ENCODE peak calls at places on chromosomes 2 and 18, in four cellular contexts. One of them, this sample, is unnamed.

GRCh38 chr2:42105330-42106256 is 57.8 kb downstream of the PKDCC start:
- DNase-seq in esophagus squamous epithelium: peak; percentile 20
- DNase-seq in body of pancreas: peak; percentile 54
- DNase-seq in heart left ventricle: peak; percentile 65
- DNase-seq in this sample: no peak

GRCh38 chr2:85650456-85650855 is 17.5 kb downstream of the SFTPB start:
- DNase-seq in esophagus squamous epithelium: no peak
- DNase-seq in body of pancreas: no peak
- DNase-seq in heart left ventricle: no peak
- DNase-seq in this sample: no peak

GRCh38 chr18:3995476-3996102 is 459.5 kb downstream of the DLGAP1 start:
- DNase-seq in heart left ventricle: peak; percentile 40
- DNase-seq in esophagus squamous epithelium: no peak
- DNase-seq in body of pancreas: peak; percentile 69
- DNase-seq in this sample: peak; percentile 27

GRCh38 chr2:235665656-235666239 is 171.9 kb downstream of the AGAP1 start:
- DNase-seq in body of pancreas: no peak
- DNase-seq in heart left ventricle: no peak
- DNase-seq in esophagus squamous epithelium: no peak
- DNase-seq in this sample: peak; percentile 51

GRCh38 chr2:136006658-136007057 is 21.2 kb upstream of the DARS1 start:
- DNase-seq in esophagus squamous epithelium: no peak
- DNase-seq in body of pancreas: no peak
- DNase-seq in heart left ventricle: no peak
- DNase-seq in this sample: no peak

GRCh38 chr2:65057391-65058052 is 1.3 kb downstream of the CEP68 start:
- DNase-seq in esophagus squamous epithelium: no peak
- DNase-seq in body of pancreas: peak; percentile 53
- DNase-seq in heart left ventricle: no peak
- DNase-seq in this sample: no peak

GRCh38 chr18:49656098-49656591 is 94.3 kb downstream of the LIPG start:
- DNase-seq in heart left ventricle: no peak
- DNase-seq in esophagus squamous epithelium: no peak
- DNase-seq in body of pancreas: no peak
- DNase-seq in this sample: no peak

GRCh38 chr2:29892576-29892975 is 28.8 kb downstream of the ALK start:
- DNase-seq in body of pancreas: no peak
- DNase-seq in esophagus squamous epithelium: no peak
- DNase-seq in heart left ventricle: no peak
- DNase-seq in this sample: no peak

GRCh38 chr2:164967781-164968228 is 12.5 kb upstream of the SLC38A11 start:
- DNase-seq in heart left ventricle: no peak
- DNase-seq in esophagus squamous epithelium: no peak
- DNase-seq in body of pancreas: peak; percentile 20
- DNase-seq in this sample: no peak

GRCh38 chr18:32801236-32801635 is 28.4 kb upstream of the KLHL14 start:
- DNase-seq in esophagus squamous epithelium: no peak
- DNase-seq in body of pancreas: no peak
- DNase-seq in heart left ventricle: no peak
- DNase-seq in this sample: no peak

GRCh38 chr18:10559566-10560456 is 34.0 kb downstream of the NAPG start:
- DNase-seq in body of pancreas: no peak
- DNase-seq in esophagus squamous epithelium: no peak
- DNase-seq in heart left ventricle: peak; percentile 23
- DNase-seq in this sample: no peak

GRCh38 chr2:37340637-37341036 is 3.8 kb upstream of the QPCT start:
- DNase-seq in esophagus squamous epithelium: no peak
- DNase-seq in body of pancreas: no peak
- DNase-seq in heart left ventricle: no peak
- DNase-seq in this sample: no peak

GRCh38 chr2:20130821-20131645 is 79.6 kb upstream of the LAPTM4A start:
- DNase-seq in heart left ventricle: no peak
- DNase-seq in body of pancreas: no peak
- DNase-seq in esophagus squamous epithelium: no peak
- DNase-seq in this sample: no peak

GRCh38 chr2:223101340-223102039 is 49.5 kb downstream of the KCNE4 start:
- DNase-seq in body of pancreas: peak; percentile 73
- DNase-seq in heart left ventricle: no peak
- DNase-seq in esophagus squamous epithelium: no peak
- DNase-seq in this sample: no peak

GRCh38 chr2:212013656-212014055 is 524.9 kb downstream of the ERBB4 start:
- DNase-seq in esophagus squamous epithelium: no peak
- DNase-seq in body of pancreas: no peak
- DNase-seq in heart left ventricle: no peak
- DNase-seq in this sample: no peak

GRCh38 chr2:165305391-165306096 is 66.3 kb downstream of the SCN2A start:
- DNase-seq in heart left ventricle: no peak
- DNase-seq in esophagus squamous epithelium: no peak
- DNase-seq in body of pancreas: no peak
- DNase-seq in this sample: no peak

GRCh38 chr2:175167076-175167791 is 769 bp downstream of the ATF2 start:
- DNase-seq in body of pancreas: peak; percentile 15
- DNase-seq in heart left ventricle: peak; percentile 35
- DNase-seq in esophagus squamous epithelium: peak; percentile 1
- DNase-seq in this sample: peak; percentile 28

GRCh38 chr2:213640742-213641425 is 356.6 kb downstream of the SPAG16 start:
- DNase-seq in body of pancreas: no peak
- DNase-seq in esophagus squamous epithelium: no peak
- DNase-seq in heart left ventricle: no peak
- DNase-seq in this sample: no peak

GRCh38 chr2:111624401-111625156 is 259.4 kb downstream of the ANAPC1 start:
- DNase-seq in body of pancreas: no peak
- DNase-seq in esophagus squamous epithelium: no peak
- DNase-seq in heart left ventricle: no peak
- DNase-seq in this sample: no peak

GRCh38 chr2:231294578-231295362 is 96.3 kb downstream of the ARMC9 start:
- DNase-seq in body of pancreas: no peak
- DNase-seq in esophagus squamous epithelium: no peak
- DNase-seq in heart left ventricle: no peak
- DNase-seq in this sample: no peak

GRCh38 chr2:37659723-37660122 is 11.7 kb downstream of the CDC42EP3 start:
- DNase-seq in heart left ventricle: no peak
- DNase-seq in esophagus squamous epithelium: no peak
- DNase-seq in body of pancreas: no peak
- DNase-seq in this sample: no peak

GRCh38 chr2:201891676-201892075 is 85.3 kb downstream of the CDK15 start:
- DNase-seq in heart left ventricle: no peak
- DNase-seq in body of pancreas: no peak
- DNase-seq in esophagus squamous epithelium: no peak
- DNase-seq in this sample: no peak

GRCh38 chr2:104375206-104375605 is 478.7 kb upstream of the POU3F3 start:
- DNase-seq in heart left ventricle: no peak
- DNase-seq in body of pancreas: no peak
- DNase-seq in esophagus squamous epithelium: no peak
- DNase-seq in this sample: no peak

GRCh38 chr2:26033270-26033768 is 565 bp upstream of the RAB10 start:
- DNase-seq in body of pancreas: peak; percentile 82
- DNase-seq in esophagus squamous epithelium: peak; percentile 72
- DNase-seq in heart left ventricle: peak; percentile 43
- DNase-seq in this sample: no peak

GRCh38 chr2:26034597-26035067 is 748 bp downstream of the RAB10 start:
- DNase-seq in esophagus squamous epithelium: no peak
- DNase-seq in heart left ventricle: no peak
- DNase-seq in body of pancreas: no peak
- DNase-seq in this sample: no peak

GRCh38 chr2:26039603-26040367 is 5.9 kb downstream of the RAB10 start:
- DNase-seq in heart left ventricle: no peak
- DNase-seq in esophagus squamous epithelium: no peak
- DNase-seq in body of pancreas: no peak
- DNase-seq in this sample: no peak

GRCh38 chr2:26035110-26035728 is 1.3 kb downstream of the RAB10 start:
- DNase-seq in esophagus squamous epithelium: no peak
- DNase-seq in body of pancreas: no peak
- DNase-seq in heart left ventricle: no peak
- DNase-seq in this sample: no peak

DNA sequence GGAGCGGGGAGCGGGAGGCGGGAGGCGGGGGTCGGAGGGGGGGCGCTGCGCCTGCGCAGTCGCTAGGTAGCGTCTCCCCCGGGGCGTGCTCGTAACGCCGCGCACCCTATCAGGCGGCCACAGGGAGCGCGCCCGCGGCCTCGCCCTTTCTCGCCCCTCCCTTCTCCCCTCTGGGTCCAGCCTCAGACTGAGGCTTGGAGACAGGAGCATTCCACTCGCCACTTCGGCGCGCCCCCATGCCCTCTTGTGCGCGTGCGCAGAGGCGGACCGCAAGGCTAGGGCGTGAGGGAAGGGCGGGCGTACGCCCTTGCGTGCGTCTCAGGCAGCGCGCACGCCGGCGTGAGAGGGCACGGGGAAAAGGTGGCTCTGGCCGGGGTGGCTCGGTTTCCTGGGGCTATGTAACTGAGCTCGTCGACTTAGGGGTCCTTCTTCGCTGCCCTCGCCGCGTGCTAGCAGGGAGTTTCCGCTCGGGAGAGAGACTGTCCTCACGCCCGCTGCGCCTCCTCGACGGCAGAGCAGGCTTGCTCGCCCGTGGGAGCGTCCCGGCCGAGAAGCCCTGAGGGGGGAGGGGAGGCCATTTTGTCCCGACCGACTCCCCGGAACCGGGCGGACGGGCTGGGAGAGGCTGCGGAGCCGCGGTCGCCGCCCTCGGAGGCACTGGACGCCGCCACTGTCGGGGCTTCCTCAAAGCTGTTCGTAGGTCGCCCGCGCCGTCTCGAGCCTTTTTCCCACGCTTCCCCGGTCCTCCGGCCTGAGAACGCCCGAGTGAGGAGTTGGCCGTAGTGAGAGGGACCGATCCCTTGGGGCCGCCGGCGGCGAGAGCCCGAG is at the start of gene RAB10:
- DNase-seq in body of pancreas: peak; percentile 99
- DNase-seq in heart left ventricle: peak; percentile 99
- DNase-seq in esophagus squamous epithelium: peak; percentile 91
- DNase-seq in this sample: peak; percentile 100
- TF ChIP-seq CTCF in body of pancreas: peak; percentile 17
- TF ChIP-seq CTCF in heart left ventricle: no peak
- TF ChIP-seq CTCF in esophagus squamous epithelium: no peak
- TF ChIP-seq CTCF in this sample: no peak

DNA sequence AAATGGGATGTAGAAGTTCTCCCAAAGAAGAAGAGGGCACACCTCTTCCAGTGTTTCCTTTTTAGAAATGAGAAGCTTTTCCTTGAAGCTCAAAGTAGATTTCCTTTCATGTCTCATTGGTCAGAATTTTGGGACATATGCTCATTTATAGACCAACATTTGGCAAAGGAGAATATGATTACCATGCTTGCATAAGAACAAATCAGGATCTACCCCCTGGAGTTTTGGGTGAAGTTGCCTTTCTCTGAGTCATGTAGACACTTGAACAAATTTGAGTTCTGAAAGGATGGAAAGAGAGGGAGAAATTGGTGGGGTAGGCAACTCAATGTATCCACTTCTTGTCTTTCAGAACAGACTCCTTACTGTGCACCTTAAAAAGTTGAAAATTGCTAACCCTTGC is 409.0 kb downstream of the SLC4A3 start:
- DNase-seq in body of pancreas: no peak
- DNase-seq in heart left ventricle: no peak
- DNase-seq in esophagus squamous epithelium: no peak
- DNase-seq in this sample: no peak
- TF ChIP-seq POLR2A in body of pancreas: no peak
- TF ChIP-seq POLR2A in heart left ventricle: no peak
- TF ChIP-seq POLR2A in esophagus squamous epithelium: no peak
- TF ChIP-seq POLR2A in this sample: no peak

GRCh38 chr2:79729532-79729931 is 216.7 kb downstream of the CTNNA2 start:
- DNase-seq in esophagus squamous epithelium: no peak
- DNase-seq in body of pancreas: no peak
- DNase-seq in heart left ventricle: no peak
- DNase-seq in this sample: no peak
- H3K4me1 ChIP-seq in esophagus squamous epithelium: no peaks in the 10 kb centered on the region
- H3K4me1 ChIP-seq in body of pancreas: no peaks in the 10 kb centered on the region
- H3K4me1 ChIP-seq in heart left ventricle: no peaks in the 10 kb centered on the region
- H3K4me1 ChIP-seq in this sample: no peaks in the 10 kb centered on the region

DNA sequence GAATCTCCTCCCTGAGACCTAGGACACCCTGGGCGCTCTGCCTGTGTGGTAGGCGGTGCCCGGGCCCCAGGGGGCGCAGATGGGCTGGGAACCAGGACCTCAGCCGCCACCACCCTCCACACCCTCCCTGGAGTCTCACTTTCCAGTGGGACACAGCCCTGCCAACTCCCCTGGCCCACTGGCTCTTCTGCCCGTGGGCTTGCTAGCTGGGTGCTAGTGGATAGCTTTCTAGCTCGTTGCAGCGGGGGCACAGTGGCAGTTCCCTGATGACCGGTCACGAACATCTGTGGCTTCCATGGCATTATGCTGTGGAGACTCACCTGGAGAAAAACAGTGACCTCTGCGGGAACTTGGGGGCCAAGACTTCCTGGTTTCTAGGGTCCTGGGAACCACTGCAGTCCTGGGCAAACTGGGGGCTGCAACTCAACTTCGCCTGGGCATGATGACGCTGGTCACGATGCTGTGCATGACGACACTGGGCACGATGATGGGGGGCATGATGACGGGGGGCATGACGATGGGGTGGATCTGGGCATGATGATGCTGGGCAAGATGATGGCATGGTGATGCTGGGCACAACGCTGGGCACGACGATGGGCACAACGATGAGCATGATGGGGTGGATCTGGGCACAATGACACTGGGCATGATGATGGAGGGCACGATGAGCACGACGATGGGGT is 31.0 kb upstream of the ALLC start:
- DNase-seq in esophagus squamous epithelium: no peak
- DNase-seq in heart left ventricle: no peak
- DNase-seq in body of pancreas: no peak
- DNase-seq in this sample: no peak
- TF ChIP-seq CTCF in esophagus squamous epithelium: no peak
- TF ChIP-seq CTCF in heart left ventricle: no peak
- TF ChIP-seq CTCF in body of pancreas: no peak
- TF ChIP-seq CTCF in this sample: no peak

This sample was measured in uterus.